ENCODE peak calls at places on chromosome 15, in eight cellular contexts. One of them, this sample, is unnamed.

GRCh38 chr15:88894348-88894818 is 961 bp downstream of the HAPLN3 start:
- DNase-seq in stimulated activated CD4-positive, alpha-beta T cell treated with anti-CD3 and anti-CD28 coated beads, Interleukin-1b, Interleukin-23, amount 100 ng/mL, for 24 hours: peak
- DNase-seq in GM20000: peak
- DNase-seq in activated CD4-positive, alpha-beta T cell treated with anti-CD3 and anti-CD28 coated beads, Interleukin-2, amount 10 ng/mL, durations not matched to agents 24 days and 14 days: peak
- DNase-seq in AG08396: peak
- DNase-seq in amygdala: no peak
- DNase-seq in cardiac fibroblast: peak
- DNase-seq in neural crest cell: peak
- DNase-seq in this sample: peak

GRCh38 chr15:74958320-74958907 is 1.8 kb upstream of the RPP25 start:
- DNase-seq in stimulated activated CD4-positive, alpha-beta T cell treated with anti-CD3 and anti-CD28 coated beads, Interleukin-1b, Interleukin-23, amount 100 ng/mL, for 24 hours: no peak
- DNase-seq in GM20000: no peak
- DNase-seq in activated CD4-positive, alpha-beta T cell treated with anti-CD3 and anti-CD28 coated beads, Interleukin-2, amount 10 ng/mL, durations not matched to agents 24 days and 14 days: no peak
- DNase-seq in AG08396: peak
- DNase-seq in amygdala: no peak
- DNase-seq in cardiac fibroblast: peak
- DNase-seq in neural crest cell: peak
- DNase-seq in this sample: no peak

GRCh38 chr15:85531083-85531482 is 150.7 kb downstream of the AKAP13 start:
- DNase-seq in stimulated activated CD4-positive, alpha-beta T cell treated with anti-CD3 and anti-CD28 coated beads, Interleukin-1b, Interleukin-23, amount 100 ng/mL, for 24 hours: no peak
- DNase-seq in GM20000: no peak
- DNase-seq in activated CD4-positive, alpha-beta T cell treated with anti-CD3 and anti-CD28 coated beads, Interleukin-2, amount 10 ng/mL, durations not matched to agents 24 days and 14 days: no peak
- DNase-seq in AG08396: no peak
- DNase-seq in amygdala: no peak
- DNase-seq in cardiac fibroblast: no peak
- DNase-seq in neural crest cell: no peak
- DNase-seq in this sample: no peak

GRCh38 chr15:72276326-72276700 is 4.0 kb upstream of the PARP6 start:
- DNase-seq in stimulated activated CD4-positive, alpha-beta T cell treated with anti-CD3 and anti-CD28 coated beads, Interleukin-1b, Interleukin-23, amount 100 ng/mL, for 24 hours: no peak
- DNase-seq in GM20000: no peak
- DNase-seq in activated CD4-positive, alpha-beta T cell treated with anti-CD3 and anti-CD28 coated beads, Interleukin-2, amount 10 ng/mL, durations not matched to agents 24 days and 14 days: no peak
- DNase-seq in AG08396: no peak
- DNase-seq in amygdala: no peak
- DNase-seq in cardiac fibroblast: no peak
- DNase-seq in neural crest cell: no peak
- DNase-seq in this sample: no peak

GRCh38 chr15:77877869-77878577 is 199.5 kb downstream of the TBC1D2B start:
- DNase-seq in stimulated activated CD4-positive, alpha-beta T cell treated with anti-CD3 and anti-CD28 coated beads, Interleukin-1b, Interleukin-23, amount 100 ng/mL, for 24 hours: no peak
- DNase-seq in GM20000: no peak
- DNase-seq in activated CD4-positive, alpha-beta T cell treated with anti-CD3 and anti-CD28 coated beads, Interleukin-2, amount 10 ng/mL, durations not matched to agents 24 days and 14 days: no peak
- DNase-seq in AG08396: no peak
- DNase-seq in amygdala: no peak
- DNase-seq in cardiac fibroblast: no peak
- DNase-seq in neural crest cell: no peak
- DNase-seq in this sample: no peak

GRCh38 chr15:50148362-50148963 is 29.4 kb upstream of the ATP8B4 start:
- DNase-seq in stimulated activated CD4-positive, alpha-beta T cell treated with anti-CD3 and anti-CD28 coated beads, Interleukin-1b, Interleukin-23, amount 100 ng/mL, for 24 hours: no peak
- DNase-seq in GM20000: no peak
- DNase-seq in activated CD4-positive, alpha-beta T cell treated with anti-CD3 and anti-CD28 coated beads, Interleukin-2, amount 10 ng/mL, durations not matched to agents 24 days and 14 days: peak
- DNase-seq in AG08396: peak
- DNase-seq in amygdala: no peak
- DNase-seq in cardiac fibroblast: peak
- DNase-seq in neural crest cell: peak
- DNase-seq in this sample: no peak

GRCh38 chr15:71334434-71334833 is 219.2 kb downstream of the THSD4 start:
- DNase-seq in stimulated activated CD4-positive, alpha-beta T cell treated with anti-CD3 and anti-CD28 coated beads, Interleukin-1b, Interleukin-23, amount 100 ng/mL, for 24 hours: no peak
- DNase-seq in GM20000: no peak
- DNase-seq in activated CD4-positive, alpha-beta T cell treated with anti-CD3 and anti-CD28 coated beads, Interleukin-2, amount 10 ng/mL, durations not matched to agents 24 days and 14 days: no peak
- DNase-seq in AG08396: no peak
- DNase-seq in amygdala: no peak
- DNase-seq in cardiac fibroblast: no peak
- DNase-seq in neural crest cell: no peak
- DNase-seq in this sample: no peak

GRCh38 chr15:77144028-77144427 is 73.1 kb upstream of the TSPAN3 start:
- DNase-seq in stimulated activated CD4-positive, alpha-beta T cell treated with anti-CD3 and anti-CD28 coated beads, Interleukin-1b, Interleukin-23, amount 100 ng/mL, for 24 hours: no peak
- DNase-seq in GM20000: no peak
- DNase-seq in activated CD4-positive, alpha-beta T cell treated with anti-CD3 and anti-CD28 coated beads, Interleukin-2, amount 10 ng/mL, durations not matched to agents 24 days and 14 days: no peak
- DNase-seq in AG08396: no peak
- DNase-seq in amygdala: no peak
- DNase-seq in cardiac fibroblast: peak
- DNase-seq in neural crest cell: no peak
- DNase-seq in this sample: no peak

GRCh38 chr15:81686021-81686420 is 312.0 kb upstream of the TMC3 start:
- DNase-seq in stimulated activated CD4-positive, alpha-beta T cell treated with anti-CD3 and anti-CD28 coated beads, Interleukin-1b, Interleukin-23, amount 100 ng/mL, for 24 hours: no peak
- DNase-seq in GM20000: no peak
- DNase-seq in activated CD4-positive, alpha-beta T cell treated with anti-CD3 and anti-CD28 coated beads, Interleukin-2, amount 10 ng/mL, durations not matched to agents 24 days and 14 days: no peak
- DNase-seq in AG08396: no peak
- DNase-seq in amygdala: no peak
- DNase-seq in cardiac fibroblast: no peak
- DNase-seq in neural crest cell: no peak
- DNase-seq in this sample: no peak